ENCODE peak calls at places on chromosomes 4 and X, in ten cellular contexts. One of them, this sample, is unnamed.

GRCh38 chr4:145829629-145830395 is 108.8 kb downstream of the ZNF827 start:
- DNase-seq in upper lobe of right lung: no peak
- DNase-seq in B cell: no peak
- DNase-seq in MM.1S: peak; percentile 47
- DNase-seq in glutamatergic neuron: no peak
- DNase-seq in tibial nerve: no peak
- DNase-seq in GM12865: peak; percentile 79
- DNase-seq in upper lobe of left lung: no peak
- DNase-seq in left ventricle myocardium inferior: no peak
- DNase-seq in neural crest cell: no peak
- DNase-seq in this sample: no peak

GRCh38 chr4:94577136-94577535 is 125.4 kb downstream of the PDLIM5 start:
- DNase-seq in tibial nerve: no peak
- DNase-seq in GM12865: no peak
- DNase-seq in glutamatergic neuron: peak; percentile 24
- DNase-seq in B cell: no peak
- DNase-seq in upper lobe of left lung: no peak
- DNase-seq in MM.1S: no peak
- DNase-seq in left ventricle myocardium inferior: peak; percentile 26
- DNase-seq in neural crest cell: no peak
- DNase-seq in upper lobe of right lung: no peak
- DNase-seq in this sample: no peak

GRCh38 chr4:93617596-93617995 is 211.0 kb upstream of the ATOH1 start:
- DNase-seq in upper lobe of left lung: no peak
- DNase-seq in glutamatergic neuron: no peak
- DNase-seq in neural crest cell: no peak
- DNase-seq in GM12865: no peak
- DNase-seq in B cell: no peak
- DNase-seq in upper lobe of right lung: no peak
- DNase-seq in MM.1S: no peak
- DNase-seq in tibial nerve: no peak
- DNase-seq in left ventricle myocardium inferior: no peak
- DNase-seq in this sample: no peak

GRCh38 chrX:16392597-16392996 is 225.3 kb downstream of the MAGEB17 start:
- DNase-seq in upper lobe of left lung: no peak
- DNase-seq in neural crest cell: no peak
- DNase-seq in upper lobe of right lung: no peak
- DNase-seq in glutamatergic neuron: no peak
- DNase-seq in tibial nerve: no peak
- DNase-seq in GM12865: no peak
- DNase-seq in B cell: no peak
- DNase-seq in MM.1S: no peak
- DNase-seq in left ventricle myocardium inferior: no peak
- DNase-seq in this sample: no peak

GRCh38 chrX:84336646-84337045 is 148.6 kb upstream of the RPS6KA6 start:
- DNase-seq in GM12865: no peak
- DNase-seq in MM.1S: no peak
- DNase-seq in upper lobe of left lung: no peak
- DNase-seq in left ventricle myocardium inferior: no peak
- DNase-seq in upper lobe of right lung: no peak
- DNase-seq in neural crest cell: no peak
- DNase-seq in glutamatergic neuron: no peak
- DNase-seq in tibial nerve: no peak
- DNase-seq in B cell: no peak
- DNase-seq in this sample: no peak

GRCh38 chrX:100615015-100615414 is 21.6 kb downstream of the TSPAN6 start:
- DNase-seq in left ventricle myocardium inferior: no peak
- DNase-seq in glutamatergic neuron: no peak
- DNase-seq in MM.1S: peak; percentile 85
- DNase-seq in GM12865: peak; percentile 59
- DNase-seq in tibial nerve: no peak
- DNase-seq in B cell: no peak
- DNase-seq in upper lobe of right lung: no peak
- DNase-seq in neural crest cell: no peak
- DNase-seq in upper lobe of left lung: no peak
- DNase-seq in this sample: no peak

GRCh38 chr4:167020410-167020809 is 213.9 kb downstream of the SPOCK3 start:
- DNase-seq in upper lobe of left lung: no peak
- DNase-seq in B cell: no peak
- DNase-seq in neural crest cell: no peak
- DNase-seq in GM12865: peak; percentile 30
- DNase-seq in MM.1S: no peak
- DNase-seq in glutamatergic neuron: peak; percentile 23
- DNase-seq in upper lobe of right lung: no peak
- DNase-seq in tibial nerve: no peak
- DNase-seq in left ventricle myocardium inferior: no peak
- DNase-seq in this sample: no peak

GRCh38 chrX:71936632-71937031 is 26.0 kb downstream of the NHSL2 start:
- DNase-seq in GM12865: no peak
- DNase-seq in upper lobe of right lung: no peak
- DNase-seq in MM.1S: no peak
- DNase-seq in left ventricle myocardium inferior: no peak
- DNase-seq in neural crest cell: no peak
- DNase-seq in tibial nerve: no peak
- DNase-seq in upper lobe of left lung: no peak
- DNase-seq in B cell: no peak
- DNase-seq in glutamatergic neuron: no peak
- DNase-seq in this sample: no peak

GRCh38 chrX:116379854-116380253 is 56.6 kb upstream of the SLC6A14 start:
- DNase-seq in MM.1S: no peak
- DNase-seq in glutamatergic neuron: no peak
- DNase-seq in upper lobe of left lung: no peak
- DNase-seq in tibial nerve: no peak
- DNase-seq in neural crest cell: no peak
- DNase-seq in GM12865: no peak
- DNase-seq in upper lobe of right lung: no peak
- DNase-seq in left ventricle myocardium inferior: peak; percentile 22
- DNase-seq in B cell: no peak
- DNase-seq in this sample: no peak

GRCh38 chr4:75099321-75099720 is 166.4 kb downstream of the PARM1 start:
- DNase-seq in B cell: no peak
- DNase-seq in MM.1S: peak; percentile 99
- DNase-seq in neural crest cell: no peak
- DNase-seq in glutamatergic neuron: no peak
- DNase-seq in upper lobe of right lung: no peak
- DNase-seq in tibial nerve: no peak
- DNase-seq in left ventricle myocardium inferior: no peak
- DNase-seq in GM12865: peak; percentile 92
- DNase-seq in upper lobe of left lung: no peak
- DNase-seq in this sample: no peak

GRCh38 chr4:25032126-25032525 is 1.4 kb upstream of the LGI2 start:
- DNase-seq in neural crest cell: no peak
- DNase-seq in MM.1S: no peak
- DNase-seq in tibial nerve: no peak
- DNase-seq in B cell: no peak
- DNase-seq in upper lobe of left lung: no peak
- DNase-seq in GM12865: no peak
- DNase-seq in left ventricle myocardium inferior: no peak
- DNase-seq in glutamatergic neuron: no peak
- DNase-seq in upper lobe of right lung: no peak
- DNase-seq in this sample: no peak

GRCh38 chr4:136931771-136932170 is 600.5 kb downstream of the PCDH18 start:
- DNase-seq in neural crest cell: no peak
- DNase-seq in MM.1S: no peak
- DNase-seq in B cell: no peak
- DNase-seq in upper lobe of right lung: no peak
- DNase-seq in upper lobe of left lung: no peak
- DNase-seq in tibial nerve: no peak
- DNase-seq in GM12865: no peak
- DNase-seq in glutamatergic neuron: no peak
- DNase-seq in left ventricle myocardium inferior: no peak
- DNase-seq in this sample: no peak

GRCh38 chrX:71151366-71151765 is 6.7 kb downstream of the NLGN3 start:
- DNase-seq in MM.1S: no peak
- DNase-seq in glutamatergic neuron: no peak
- DNase-seq in upper lobe of right lung: no peak
- DNase-seq in upper lobe of left lung: no peak
- DNase-seq in tibial nerve: no peak
- DNase-seq in neural crest cell: no peak
- DNase-seq in GM12865: no peak
- DNase-seq in B cell: no peak
- DNase-seq in left ventricle myocardium inferior: no peak
- DNase-seq in this sample: no peak

GRCh38 chrX:130909469-130910136 is 6.6 kb upstream of the ENOX2 start:
- DNase-seq in MM.1S: peak; percentile 43
- DNase-seq in tibial nerve: no peak
- DNase-seq in upper lobe of left lung: no peak
- DNase-seq in GM12865: no peak
- DNase-seq in left ventricle myocardium inferior: no peak
- DNase-seq in glutamatergic neuron: no peak
- DNase-seq in B cell: no peak
- DNase-seq in upper lobe of right lung: no peak
- DNase-seq in neural crest cell: no peak
- DNase-seq in this sample: no peak

GRCh38 chr4:141763373-141763772 is 127.0 kb downstream of the IL15 start:
- DNase-seq in upper lobe of right lung: no peak
- DNase-seq in neural crest cell: no peak
- DNase-seq in tibial nerve: no peak
- DNase-seq in B cell: no peak
- DNase-seq in glutamatergic neuron: no peak
- DNase-seq in GM12865: no peak
- DNase-seq in left ventricle myocardium inferior: no peak
- DNase-seq in MM.1S: no peak
- DNase-seq in upper lobe of left lung: no peak
- DNase-seq in this sample: no peak

GRCh38 chrX:80876877-80877276 is 67.2 kb upstream of the BRWD3 start:
- DNase-seq in GM12865: peak; percentile 31
- DNase-seq in upper lobe of right lung: no peak
- DNase-seq in left ventricle myocardium inferior: no peak
- DNase-seq in glutamatergic neuron: no peak
- DNase-seq in neural crest cell: no peak
- DNase-seq in MM.1S: peak; percentile 48
- DNase-seq in B cell: no peak
- DNase-seq in upper lobe of left lung: no peak
- DNase-seq in tibial nerve: no peak
- DNase-seq in this sample: no peak
- TF ChIP-seq CTCF in GM12865: peak; percentile 3
- TF ChIP-seq CTCF in upper lobe of right lung: peak; percentile 43
- TF ChIP-seq CTCF in left ventricle myocardium inferior: peak; percentile 49
- TF ChIP-seq CTCF in glutamatergic neuron: peak; percentile 40
- TF ChIP-seq CTCF in neural crest cell: peak; percentile 67
- TF ChIP-seq CTCF in MM.1S: peak; percentile 46
- TF ChIP-seq CTCF in B cell: peak; percentile 52
- TF ChIP-seq CTCF in upper lobe of left lung: peak; percentile 5
- TF ChIP-seq CTCF in tibial nerve: peak; percentile 29
- TF ChIP-seq CTCF in this sample: peak; percentile 32

DNA sequence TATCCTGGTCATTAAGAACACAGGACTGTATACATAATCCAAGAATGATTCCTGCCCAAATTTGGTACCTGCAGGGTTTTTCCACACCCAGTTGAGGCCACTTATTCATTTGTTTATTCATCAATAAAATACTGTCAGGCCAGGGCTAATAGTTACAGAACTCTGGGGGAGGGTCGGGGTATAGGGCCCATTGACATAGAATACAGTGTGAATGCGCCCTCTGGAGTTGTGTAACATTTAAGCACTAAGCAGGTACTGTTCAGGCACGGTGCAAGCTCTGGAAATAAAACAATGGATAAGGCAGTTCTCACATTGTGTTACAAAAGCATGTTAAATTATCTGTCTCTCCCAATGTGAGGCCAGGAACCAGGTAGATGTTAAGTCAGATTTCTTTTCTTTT is 30.8 kb upstream of the LRBA start:
- DNase-seq in GM12865: peak; percentile 24
- DNase-seq in neural crest cell: no peak
- DNase-seq in glutamatergic neuron: no peak
- DNase-seq in upper lobe of left lung: no peak
- DNase-seq in B cell: no peak
- DNase-seq in MM.1S: no peak
- DNase-seq in left ventricle myocardium inferior: no peak
- DNase-seq in tibial nerve: no peak
- DNase-seq in upper lobe of right lung: no peak
- DNase-seq in this sample: no peak
- TF ChIP-seq CTCF in GM12865: peak; percentile 7
- TF ChIP-seq CTCF in neural crest cell: peak; percentile 37
- TF ChIP-seq CTCF in glutamatergic neuron: no peak
- TF ChIP-seq CTCF in upper lobe of left lung: no peak
- TF ChIP-seq CTCF in B cell: no peak
- TF ChIP-seq CTCF in MM.1S: no peak
- TF ChIP-seq CTCF in left ventricle myocardium inferior: no peak
- TF ChIP-seq CTCF in tibial nerve: no peak
- TF ChIP-seq CTCF in upper lobe of right lung: no peak
- TF ChIP-seq CTCF in this sample: no peak

GRCh38 chr4:57550143-57550542 is 440.0 kb upstream of the IGFBP7 start:
- DNase-seq in upper lobe of right lung: no peak
- DNase-seq in left ventricle myocardium inferior: no peak
- DNase-seq in tibial nerve: no peak
- DNase-seq in B cell: no peak
- DNase-seq in upper lobe of left lung: no peak
- DNase-seq in MM.1S: no peak
- DNase-seq in glutamatergic neuron: no peak
- DNase-seq in GM12865: no peak
- DNase-seq in neural crest cell: no peak
- DNase-seq in this sample: no peak

GRCh38 chr4:57554693-57555092 is 444.5 kb upstream of the IGFBP7 start:
- DNase-seq in left ventricle myocardium inferior: no peak
- DNase-seq in upper lobe of left lung: no peak
- DNase-seq in neural crest cell: no peak
- DNase-seq in tibial nerve: no peak
- DNase-seq in MM.1S: no peak
- DNase-seq in B cell: no peak
- DNase-seq in glutamatergic neuron: no peak
- DNase-seq in upper lobe of right lung: no peak
- DNase-seq in GM12865: no peak
- DNase-seq in this sample: no peak

GRCh38 chr4:57548856-57549255 is 438.7 kb upstream of the IGFBP7 start:
- DNase-seq in B cell: no peak
- DNase-seq in left ventricle myocardium inferior: no peak
- DNase-seq in MM.1S: no peak
- DNase-seq in upper lobe of left lung: no peak
- DNase-seq in GM12865: no peak
- DNase-seq in glutamatergic neuron: no peak
- DNase-seq in upper lobe of right lung: no peak
- DNase-seq in tibial nerve: no peak
- DNase-seq in neural crest cell: no peak
- DNase-seq in this sample: no peak

DNA sequence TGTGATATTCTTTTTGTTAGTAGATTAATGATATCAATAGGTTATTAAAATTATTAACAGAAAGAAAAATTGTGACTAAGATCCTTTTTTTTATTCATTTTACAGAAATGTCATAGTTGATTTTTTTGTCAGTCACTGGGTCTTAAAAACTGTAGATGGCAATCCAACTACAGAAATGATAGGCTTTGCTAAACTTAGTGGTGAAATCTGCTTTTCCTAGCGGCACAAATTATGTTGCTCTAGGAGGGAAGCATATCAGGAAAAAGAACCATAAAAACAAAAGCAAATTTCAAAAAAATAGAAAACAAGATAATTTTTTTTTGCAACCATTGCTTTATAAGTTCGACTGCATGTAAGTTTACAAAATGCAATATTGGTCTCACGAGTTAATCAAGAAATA is 443.5 kb upstream of the IGFBP7 start:
- DNase-seq in upper lobe of left lung: no peak
- DNase-seq in neural crest cell: no peak
- DNase-seq in left ventricle myocardium inferior: no peak
- DNase-seq in B cell: no peak
- DNase-seq in glutamatergic neuron: no peak
- DNase-seq in GM12865: no peak
- DNase-seq in upper lobe of right lung: no peak
- DNase-seq in MM.1S: no peak
- DNase-seq in tibial nerve: no peak
- DNase-seq in this sample: no peak
- TF ChIP-seq CTCF in upper lobe of left lung: no peak
- TF ChIP-seq CTCF in neural crest cell: no peak
- TF ChIP-seq CTCF in left ventricle myocardium inferior: no peak
- TF ChIP-seq CTCF in B cell: no peak
- TF ChIP-seq CTCF in glutamatergic neuron: no peak
- TF ChIP-seq CTCF in GM12865: no peak
- TF ChIP-seq CTCF in upper lobe of right lung: no peak
- TF ChIP-seq CTCF in MM.1S: no peak
- TF ChIP-seq CTCF in tibial nerve: no peak
- TF ChIP-seq CTCF in this sample: no peak

GRCh38 chrX:129522184-129523059 is 868 bp downstream of the SMARCA1 start:
- DNase-seq in neural crest cell: peak; percentile 46
- DNase-seq in upper lobe of left lung: peak; percentile 73
- DNase-seq in tibial nerve: peak; percentile 24
- DNase-seq in MM.1S: no peak
- DNase-seq in B cell: peak; percentile 67
- DNase-seq in left ventricle myocardium inferior: peak; percentile 34
- DNase-seq in upper lobe of right lung: peak; percentile 71
- DNase-seq in glutamatergic neuron: peak; percentile 72
- DNase-seq in GM12865: no peak
- DNase-seq in this sample: peak; percentile 56
- TF ChIP-seq CTCF in neural crest cell: peak; percentile 43
- TF ChIP-seq CTCF in upper lobe of left lung: no peak
- TF ChIP-seq CTCF in tibial nerve: no peak
- TF ChIP-seq CTCF in MM.1S: no peak
- TF ChIP-seq CTCF in B cell: no peak
- TF ChIP-seq CTCF in left ventricle myocardium inferior: no peak
- TF ChIP-seq CTCF in upper lobe of right lung: no peak
- TF ChIP-seq CTCF in glutamatergic neuron: no peak
- TF ChIP-seq CTCF in GM12865: no peak
- TF ChIP-seq CTCF in this sample: no peak